ENCODE peak calls at places on chromosomes 2 and 18, in nine cellular contexts. Q, C, P, L, S, J, A, H and V are unnamed samples. For H3K4me1, the result is how much of the 10 kb centered on the place peaks cover.

GRCh38 chr2:55804535-55804934 is 110.9 kb upstream of the PNPT1 start:
- DNase-seq in H (no peak), Q (no peak), A (no peak), S (no peak), J (no peak), L (no peak), C (no peak), P (no peak), V (no peak)

GRCh38 chr2:71643674-71644357 is 190.5 kb downstream of the DYSF start:
- DNase-seq in J (no peak), C (no peak), Q (no peak), L (no peak), A (no peak), H (no peak), S (no peak), P (no peak), V (no peak)

GRCh38 chr2:15967415-15968279 is 27.3 kb downstream of the MYCN start:
- DNase-seq in C (no peak), S (no peak), Q (no peak), P (no peak), L (no peak), H (no peak), J (no peak), A (no peak), V (peak)

GRCh38 chr2:172195836-172196376 is 93.2 kb upstream of the DLX2 start:
- DNase-seq in S (no peak), H (no peak), J (no peak), A (no peak), L (no peak), C (no peak), P (no peak), Q (no peak), V (no peak)

GRCh38 chr2:18077724-18078123 is 199.3 kb downstream of the KCNS3 start:
- DNase-seq in H (no peak), L (no peak), C (no peak), A (no peak), S (no peak), Q (no peak), J (no peak), P (peak), V (no peak)

GRCh38 chr18:13577091-13577697 is 149.2 kb downstream of the FAM210A start:
- DNase-seq in J (no peak), Q (no peak), C (no peak), P (peak), L (no peak), S (no peak), H (no peak), A (no peak), V (peak)

GRCh38 chr2:59996830-59997229 is 556.6 kb downstream of the BCL11A start:
- DNase-seq in C (no peak), P (peak), J (no peak), H (no peak), Q (no peak), S (no peak), A (no peak), L (no peak), V (no peak)

GRCh38 chr18:11987527-11987926 is 6.2 kb downstream of the IMPA2 start:
- DNase-seq in H (no peak), Q (no peak), J (no peak), P (no peak), C (no peak), L (no peak), S (no peak), A (no peak), V (no peak)

GRCh38 chr2:64944484-64944883 is 44.7 kb upstream of the SLC1A4 start:
- DNase-seq in P (no peak), H (no peak), J (no peak), C (no peak), A (no peak), Q (no peak), L (no peak), S (no peak), V (peak)

GRCh38 chr18:74734013-74734444 is 136.4 kb downstream of the ZNF407 start:
- DNase-seq in L (no peak), H (no peak), Q (no peak), J (no peak), A (no peak), C (no peak), S (peak), P (no peak), V (no peak)

GRCh38 chr2:63488118-63488713 is 100.1 kb downstream of the WDPCP start:
- DNase-seq in Q (no peak), C (no peak), J (peak), L (no peak), P (peak), A (no peak), H (no peak), S (peak), V (peak)

GRCh38 chr18:49645196-49645595 is 83.3 kb downstream of the LIPG start:
- DNase-seq in J (no peak), P (no peak), Q (no peak), H (no peak), A (no peak), S (no peak), C (no peak), L (no peak), V (peak)

GRCh38 chr2:70498054-70498453 is 55.6 kb downstream of the TGFA start:
- DNase-seq in Q (no peak), C (no peak), A (no peak), J (no peak), S (no peak), H (no peak), P (no peak), L (no peak), V (no peak)

GRCh38 chr2:212686285-212686895 is 147.8 kb upstream of the ERBB4 start:
- DNase-seq in Q (no peak), L (peak), P (peak), A (no peak), J (peak), C (peak), H (peak), S (peak), V (peak)

GRCh38 chr2:132383956-132384355 is 32.6 kb upstream of the GPR39 start:
- DNase-seq in A (no peak), L (no peak), C (no peak), Q (no peak), P (no peak), S (no peak), J (no peak), H (no peak), V (no peak)

GRCh38 chr2:128642801-128643200 is 324.1 kb upstream of the HS6ST1 start:
- DNase-seq in A (no peak), S (no peak), P (peak), H (no peak), J (no peak), C (no peak), L (peak), Q (no peak), V (peak)
- H3K4me1 ChIP-seq in A (under half), S (under half), P (under half), H (under half), J (under half), C (under half), L (under half), Q (under half), V (under half)

GRCh38 chr2:1049691-1050090 is 99.0 kb downstream of the SNTG2 start:
- DNase-seq in A (no peak), S (no peak), C (no peak), Q (no peak), L (no peak), P (no peak), H (no peak), J (no peak), V (no peak)

GRCh38 chr2:1053781-1054180 is 103.1 kb downstream of the SNTG2 start:
- DNase-seq in J (no peak), Q (no peak), P (no peak), A (no peak), C (no peak), L (no peak), H (no peak), S (no peak), V (no peak)

GRCh38 chr2:1052671-1053270 is 102.1 kb downstream of the SNTG2 start:
- DNase-seq in P (no peak), Q (no peak), H (no peak), J (no peak), A (no peak), L (no peak), S (peak), C (no peak), V (no peak)

GRCh38 chr2:1051075-1051474 is 100.4 kb downstream of the SNTG2 start:
- DNase-seq in H (no peak), S (peak), Q (no peak), A (no peak), J (no peak), C (no peak), L (no peak), P (no peak), V (no peak)

DNA sequence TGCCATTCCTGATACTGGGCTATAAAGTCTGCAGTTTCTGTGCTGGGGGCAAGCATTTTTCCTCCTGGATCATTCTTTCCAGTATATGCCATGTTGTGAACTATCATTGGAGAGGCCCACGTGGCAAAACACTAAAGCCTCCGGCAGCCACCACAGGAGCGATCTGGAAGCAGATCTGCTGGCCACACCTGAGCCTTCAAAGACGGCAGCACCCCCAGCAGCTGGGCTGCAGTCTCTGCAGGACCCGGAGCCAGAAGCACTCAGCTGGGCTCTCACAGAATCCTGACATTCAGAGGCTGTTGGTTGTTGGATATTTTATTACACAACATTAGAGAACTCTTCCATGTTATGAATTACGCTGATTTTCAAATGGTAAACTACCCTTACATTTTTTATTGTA is 100.9 kb downstream of the SNTG2 start:
- DNase-seq in J (no peak), L (no peak), S (no peak), P (no peak), H (no peak), C (no peak), A (no peak), Q (no peak), V (no peak)
- H3K4me1 ChIP-seq in J (under half), L (under half), S (under half), P (under half), H (under half), C (under half), A (under half), Q (under half), V (under half)

DNA sequence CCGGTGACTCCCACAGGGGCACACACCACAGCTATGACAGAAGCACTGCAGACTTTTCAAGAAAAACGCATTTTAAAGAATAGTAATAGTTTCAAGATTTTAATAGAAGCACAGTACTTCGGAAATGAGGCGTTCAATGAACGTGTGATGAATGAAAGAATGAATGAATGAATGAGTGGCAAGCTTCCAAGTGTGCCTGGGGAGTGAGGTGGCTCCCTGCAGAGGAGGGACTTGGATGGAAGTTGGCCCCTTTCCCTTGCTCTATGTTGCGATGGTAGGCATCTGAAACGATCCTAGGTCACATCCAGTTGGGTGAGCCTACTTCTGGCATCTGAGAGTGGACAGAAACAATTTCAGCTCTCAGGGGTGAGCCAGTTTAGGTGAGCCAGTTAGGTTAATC is 65.6 kb downstream of the NCKAP5 start:
- DNase-seq in P (no peak), S (no peak), A (no peak), L (no peak), C (no peak), Q (no peak), J (no peak), H (no peak), V (no peak)
- H3K4me1 ChIP-seq in P (under half), S (under half), A (under half), L (under half), C (under half), Q (under half), J (under half), H (under half), V (under half)

DNA sequence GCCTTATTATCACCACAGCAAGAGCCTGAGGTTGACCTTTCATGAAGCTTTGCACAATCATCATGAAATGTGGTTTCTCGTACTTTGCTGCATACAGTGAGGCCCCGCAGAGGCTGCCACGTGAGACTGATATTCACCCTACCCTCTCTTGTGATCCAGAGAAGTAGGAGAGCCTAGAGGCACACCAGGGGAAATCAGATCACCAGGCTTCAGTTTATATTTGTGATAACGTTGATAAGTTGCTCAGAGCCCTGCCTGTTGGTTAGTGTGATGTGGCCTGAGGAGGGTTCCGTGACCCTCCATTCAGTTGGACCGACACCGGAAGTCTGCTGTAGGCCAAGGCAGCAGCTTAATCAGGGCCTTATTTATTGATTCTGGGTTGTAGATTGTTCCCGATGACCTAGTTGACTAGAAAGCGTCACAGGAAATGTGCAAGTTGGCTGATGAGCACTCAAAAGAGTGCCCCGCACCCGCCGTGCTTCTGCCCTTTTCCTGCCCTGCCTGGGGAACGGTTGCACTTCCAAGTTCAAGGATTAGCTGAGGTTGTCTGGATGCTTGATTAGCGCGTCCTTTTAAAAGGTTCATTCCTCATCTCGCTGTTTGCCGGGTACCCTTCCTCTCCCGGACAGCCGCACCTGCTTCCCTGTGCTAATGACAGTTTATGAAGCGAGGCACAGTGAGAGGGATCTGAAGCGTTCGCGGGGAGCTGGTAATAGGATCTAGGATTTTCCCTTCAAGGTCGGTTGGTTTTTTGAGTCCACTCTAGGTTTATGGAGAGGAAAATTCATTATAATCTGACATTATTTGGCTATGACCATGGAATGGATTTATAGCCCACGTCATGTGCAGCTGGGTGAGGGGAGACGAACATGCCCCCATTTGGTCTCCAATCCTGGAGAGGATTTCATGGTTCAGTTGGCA is 146.4 kb downstream of the SH3RF3 start:
- DNase-seq in Q (no peak), J (no peak), L (no peak), A (no peak), H (no peak), S (no peak), P (no peak), C (no peak), V (no peak)
- H3K4me1 ChIP-seq in Q (under half), J (under half), L (under half), A (under half), H (under half), S (under half), P (under half), C (under half), V (under half)

GRCh38 chr18:36527740-36528455 is 230.4 kb downstream of the FHOD3 start:
- DNase-seq in Q (no peak), S (peak), P (no peak), L (no peak), A (no peak), J (no peak), C (no peak), H (no peak), V (no peak)

GRCh38 chr18:36531636-36532035 is 234.1 kb downstream of the FHOD3 start:
- DNase-seq in P (no peak), L (no peak), Q (no peak), S (no peak), A (no peak), H (no peak), C (no peak), J (no peak), V (no peak)

GRCh38 chr18:36530676-36531405 is 233.3 kb downstream of the FHOD3 start:
- DNase-seq in L (no peak), H (no peak), J (no peak), C (no peak), A (no peak), Q (no peak), P (no peak), S (no peak), V (no peak)

GRCh38 chr18:36532394-36532793 is 234.9 kb downstream of the FHOD3 start:
- DNase-seq in Q (no peak), L (no peak), S (no peak), H (no peak), A (no peak), P (no peak), J (no peak), C (no peak), V (no peak)

DNA sequence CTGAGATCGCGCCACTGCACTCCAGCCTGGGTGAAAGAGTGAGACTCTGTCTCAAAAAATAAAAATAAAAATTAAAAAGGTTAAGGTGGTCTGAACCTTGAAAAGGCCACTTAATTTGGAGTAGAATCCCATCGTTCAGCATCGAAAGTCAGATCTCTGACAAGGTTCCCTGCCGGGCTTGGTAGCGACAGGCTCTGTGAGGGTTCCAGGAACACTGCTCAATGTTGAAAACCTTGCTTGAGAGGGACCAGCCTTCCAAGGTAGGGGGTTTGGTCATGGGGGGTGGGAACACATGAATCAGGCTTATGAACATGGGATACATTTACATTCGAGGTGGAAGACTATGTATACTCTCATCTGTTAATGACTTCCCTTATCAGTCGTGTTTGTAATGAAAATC is 232.2 kb downstream of the FHOD3 start:
- DNase-seq in J (no peak), S (no peak), C (no peak), Q (no peak), H (no peak), A (no peak), P (no peak), L (no peak), V (no peak)
- H3K4me1 ChIP-seq in J (under half), S (under half), C (under half), Q (under half), H (under half), A (under half), P (under half), L (under half), V (under half)

GRCh38 chr2:68386362-68386761 is 21.3 kb downstream of the PLEK start:
- DNase-seq in Q (no peak), C (no peak), H (no peak), P (no peak), J (no peak), S (no peak), A (no peak), L (no peak), V (no peak)

GRCh38 chr2:68388358-68388757 is 23.3 kb downstream of the PLEK start:
- DNase-seq in A (no peak), J (no peak), P (no peak), Q (no peak), S (no peak), C (no peak), H (no peak), L (no peak), V (no peak)

GRCh38 chr2:68385907-68386287 is 20.8 kb downstream of the PLEK start:
- DNase-seq in A (no peak), P (no peak), Q (no peak), L (no peak), S (no peak), C (no peak), H (no peak), J (no peak), V (no peak)

GRCh38 chr2:68388772-68389171 is 23.7 kb downstream of the PLEK start:
- DNase-seq in H (no peak), P (no peak), L (no peak), J (no peak), S (no peak), A (no peak), C (no peak), Q (no peak), V (no peak)

DNA sequence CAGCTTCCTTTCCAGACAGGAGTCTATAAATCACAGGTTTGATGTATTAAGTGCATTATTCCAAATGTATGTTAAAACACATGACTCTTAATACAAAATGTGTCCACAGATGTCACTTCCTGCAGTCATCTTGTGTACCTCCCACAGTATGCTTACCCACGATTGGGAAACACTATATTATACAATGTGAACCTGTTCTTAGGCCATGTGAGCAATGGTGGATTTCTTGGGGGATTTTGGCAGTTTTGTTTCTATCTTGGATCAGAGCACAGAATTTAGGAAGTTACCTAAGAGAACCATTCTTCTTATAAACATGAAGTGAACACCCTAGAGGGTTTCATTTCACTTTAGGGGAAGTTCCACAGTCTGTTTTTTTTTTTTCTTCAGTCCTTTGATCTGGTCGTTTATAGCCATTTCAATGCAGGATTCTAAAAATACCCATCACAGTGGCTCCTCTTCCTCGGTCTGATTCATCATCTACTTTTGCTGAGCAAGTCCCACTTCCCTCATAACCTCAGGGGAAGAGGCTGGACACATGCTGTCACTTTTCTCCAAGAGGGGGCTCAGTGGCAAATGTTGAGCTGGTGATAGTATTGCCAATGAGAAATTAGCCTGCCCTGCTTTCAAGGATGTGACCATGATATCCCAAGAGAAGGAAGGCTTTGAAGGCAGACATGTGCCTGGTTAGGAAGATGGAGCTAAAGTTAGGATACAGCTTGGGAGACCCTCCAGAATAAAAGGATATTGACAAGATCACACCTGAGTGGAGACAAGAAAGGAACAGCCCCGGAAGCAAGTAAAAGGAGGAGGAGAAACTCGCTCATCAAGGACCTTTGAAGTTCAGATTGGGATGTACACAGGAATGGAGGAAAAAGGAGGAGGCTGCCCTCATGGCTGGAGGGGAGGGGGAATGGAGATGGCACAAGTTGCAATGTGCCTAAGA is 22.6 kb downstream of the PLEK start:
- DNase-seq in A (no peak), H (no peak), C (no peak), P (no peak), Q (peak), S (no peak), L (no peak), J (no peak), V (no peak)
- H3K4me1 ChIP-seq in A (under half), H (under half), C (under half), P (under half), Q (half or more), S (under half), L (under half), J (under half), V (under half)

GRCh38 chr2:160305081-160305750 is 105.1 kb upstream of the ITGB6 start:
- DNase-seq in H (no peak), Q (no peak), A (no peak), S (no peak), P (no peak), C (no peak), L (no peak), J (no peak), V (no peak)
- H3K4me1 ChIP-seq in H (under half), Q (under half), A (under half), S (under half), P (under half), C (under half), L (under half), J (under half), V (under half)